ENCODE peak calls at places on chromosomes 4 and X, in five cellular contexts. One of them, this sample, is unnamed.

GRCh38 chr4:51885371-51885770 is 42.4 kb downstream of the DCUN1D4 start:
- DNase-seq in A549: peak; percentile 13
- DNase-seq in aorta: no peak
- DNase-seq in substantia nigra: no peak
- DNase-seq in CD4-positive, alpha-beta T cell: no peak
- DNase-seq in this sample: no peak

GRCh38 chrX:24294619-24295018 is 19.2 kb downstream of the SUPT20HL2 start:
- DNase-seq in aorta: peak; percentile 53
- DNase-seq in A549: no peak
- DNase-seq in substantia nigra: no peak
- DNase-seq in CD4-positive, alpha-beta T cell: no peak
- DNase-seq in this sample: no peak

GRCh38 chr4:11715753-11716521 is 287.2 kb upstream of the HS3ST1 start:
- DNase-seq in A549: no peak
- DNase-seq in aorta: no peak
- DNase-seq in substantia nigra: no peak
- DNase-seq in CD4-positive, alpha-beta T cell: no peak
- DNase-seq in this sample: no peak

GRCh38 chr4:122450847-122451246 is 5.7 kb downstream of the IL2 start:
- DNase-seq in aorta: no peak
- DNase-seq in CD4-positive, alpha-beta T cell: no peak
- DNase-seq in substantia nigra: no peak
- DNase-seq in A549: peak; percentile 0
- DNase-seq in this sample: no peak

GRCh38 chrX:21883258-21883657 is 27.5 kb downstream of the YY2 start:
- DNase-seq in CD4-positive, alpha-beta T cell: no peak
- DNase-seq in aorta: peak; percentile 74
- DNase-seq in A549: no peak
- DNase-seq in substantia nigra: no peak
- DNase-seq in this sample: peak; percentile 20

GRCh38 chr4:6343950-6344408 is 74.3 kb downstream of the WFS1 start:
- DNase-seq in aorta: peak; percentile 29
- DNase-seq in A549: peak; percentile 85
- DNase-seq in substantia nigra: no peak
- DNase-seq in CD4-positive, alpha-beta T cell: no peak
- DNase-seq in this sample: peak; percentile 54

GRCh38 chrX:109952985-109953905 is 49.7 kb upstream of the TMEM164 start:
- DNase-seq in A549: no peak
- DNase-seq in CD4-positive, alpha-beta T cell: no peak
- DNase-seq in aorta: no peak
- DNase-seq in substantia nigra: no peak
- DNase-seq in this sample: no peak

GRCh38 chrX:139973290-139973689 is 8.0 kb upstream of the CXorf66 start:
- DNase-seq in substantia nigra: no peak
- DNase-seq in A549: no peak
- DNase-seq in CD4-positive, alpha-beta T cell: no peak
- DNase-seq in aorta: no peak
- DNase-seq in this sample: no peak

GRCh38 chrX:72714471-72714916 is 388 bp upstream of the PHKA1 start:
- DNase-seq in CD4-positive, alpha-beta T cell: no peak
- DNase-seq in A549: peak; percentile 41
- DNase-seq in substantia nigra: peak; percentile 30
- DNase-seq in aorta: peak; percentile 83
- DNase-seq in this sample: peak; percentile 79

GRCh38 chr4:13298655-13299054 is 185.5 kb downstream of the RAB28 start:
- DNase-seq in substantia nigra: no peak
- DNase-seq in CD4-positive, alpha-beta T cell: no peak
- DNase-seq in A549: no peak
- DNase-seq in aorta: no peak
- DNase-seq in this sample: no peak

GRCh38 chr4:3346146-3346545 is 53.3 kb downstream of the RGS12 start:
- DNase-seq in CD4-positive, alpha-beta T cell: no peak
- DNase-seq in A549: peak; percentile 63
- DNase-seq in aorta: no peak
- DNase-seq in substantia nigra: no peak
- DNase-seq in this sample: peak; percentile 56

GRCh38 chr4:87844476-87844875 is 11.7 kb downstream of the MEPE start:
- DNase-seq in substantia nigra: no peak
- DNase-seq in CD4-positive, alpha-beta T cell: no peak
- DNase-seq in aorta: no peak
- DNase-seq in A549: no peak
- DNase-seq in this sample: no peak

GRCh38 chrX:28278236-28278635 is 297.0 kb upstream of the DCAF8L1 start:
- DNase-seq in A549: no peak
- DNase-seq in substantia nigra: no peak
- DNase-seq in aorta: no peak
- DNase-seq in CD4-positive, alpha-beta T cell: no peak
- DNase-seq in this sample: no peak

GRCh38 chr4:103012085-103012484 is 7.4 kb downstream of the SLC9B1 start:
- DNase-seq in A549: no peak
- DNase-seq in substantia nigra: no peak
- DNase-seq in CD4-positive, alpha-beta T cell: no peak
- DNase-seq in aorta: no peak
- DNase-seq in this sample: no peak

GRCh38 chrX:68874076-68874475 is 45.3 kb downstream of the EFNB1 start:
- DNase-seq in aorta: no peak
- DNase-seq in A549: no peak
- DNase-seq in CD4-positive, alpha-beta T cell: no peak
- DNase-seq in substantia nigra: no peak
- DNase-seq in this sample: no peak

GRCh38 chr4:105971032-105971431 is 75.8 kb downstream of the NPNT start:
- DNase-seq in substantia nigra: no peak
- DNase-seq in A549: no peak
- DNase-seq in aorta: no peak
- DNase-seq in CD4-positive, alpha-beta T cell: no peak
- DNase-seq in this sample: no peak

GRCh38 chr4:48431401-48431800 is 51.7 kb upstream of the SLC10A4 start:
- DNase-seq in A549: no peak
- DNase-seq in CD4-positive, alpha-beta T cell: no peak
- DNase-seq in aorta: no peak
- DNase-seq in substantia nigra: no peak
- DNase-seq in this sample: no peak

GRCh38 chr4:109998867-109999303 is 86.2 kb downstream of the EGF start:
- DNase-seq in A549: peak; percentile 37
- DNase-seq in substantia nigra: no peak
- DNase-seq in aorta: no peak
- DNase-seq in CD4-positive, alpha-beta T cell: no peak
- DNase-seq in this sample: no peak

GRCh38 chr4:36414248-36414647 is 132.8 kb downstream of the DTHD1 start:
- DNase-seq in aorta: no peak
- DNase-seq in CD4-positive, alpha-beta T cell: no peak
- DNase-seq in A549: no peak
- DNase-seq in substantia nigra: no peak
- DNase-seq in this sample: no peak

GRCh38 chr4:147286846-147287587 is 193.9 kb upstream of the EDNRA start:
- DNase-seq in aorta: no peak
- DNase-seq in CD4-positive, alpha-beta T cell: no peak
- DNase-seq in A549: no peak
- DNase-seq in substantia nigra: no peak
- DNase-seq in this sample: no peak

GRCh38 chr4:1578301-1578781 is 105.8 kb downstream of the FAM53A start:
- DNase-seq in substantia nigra: no peak
- DNase-seq in A549: no peak
- DNase-seq in aorta: peak; percentile 56
- DNase-seq in CD4-positive, alpha-beta T cell: no peak
- DNase-seq in this sample: peak; percentile 60

GRCh38 chr4:85968945-85969830 is 390.7 kb downstream of the MAPK10 start:
- DNase-seq in substantia nigra: no peak
- DNase-seq in CD4-positive, alpha-beta T cell: no peak
- DNase-seq in A549: peak; percentile 18
- DNase-seq in aorta: no peak
- DNase-seq in this sample: no peak

GRCh38 chr4:150010525-150011126 is 67.6 kb upstream of the DCLK2 start:
- DNase-seq in aorta: no peak
- DNase-seq in substantia nigra: peak; percentile 4
- DNase-seq in CD4-positive, alpha-beta T cell: no peak
- DNase-seq in A549: peak; percentile 31
- DNase-seq in this sample: peak; percentile 27

GRCh38 chrX:120726294-120726693 is 96.4 kb upstream of the C1GALT1C1 start:
- DNase-seq in A549: no peak
- DNase-seq in substantia nigra: no peak
- DNase-seq in CD4-positive, alpha-beta T cell: no peak
- DNase-seq in aorta: no peak
- DNase-seq in this sample: no peak

GRCh38 chr4:128583753-128584712 is 225.5 kb upstream of the JADE1 start:
- DNase-seq in substantia nigra: no peak
- DNase-seq in A549: no peak
- DNase-seq in CD4-positive, alpha-beta T cell: no peak
- DNase-seq in aorta: no peak
- DNase-seq in this sample: peak; percentile 79

GRCh38 chr4:1448589-1449420 is 42.6 kb upstream of the NKX1-1 start:
- DNase-seq in substantia nigra: no peak
- DNase-seq in CD4-positive, alpha-beta T cell: no peak
- DNase-seq in aorta: no peak
- DNase-seq in A549: no peak
- DNase-seq in this sample: no peak

GRCh38 chr4:140028676-140029407 is 125.1 kb downstream of the MAML3 start:
- DNase-seq in A549: no peak
- DNase-seq in CD4-positive, alpha-beta T cell: no peak
- DNase-seq in aorta: no peak
- DNase-seq in substantia nigra: no peak
- DNase-seq in this sample: no peak

GRCh38 chrX:109812236-109812635 is 79.2 kb upstream of the ACSL4 start:
- DNase-seq in aorta: no peak
- DNase-seq in A549: no peak
- DNase-seq in substantia nigra: no peak
- DNase-seq in CD4-positive, alpha-beta T cell: no peak
- DNase-seq in this sample: no peak

GRCh38 chrX:42755820-42756219 is 22.1 kb downstream of the PPP1R2C start:
- DNase-seq in aorta: peak; percentile 60
- DNase-seq in A549: peak; percentile 1
- DNase-seq in substantia nigra: no peak
- DNase-seq in CD4-positive, alpha-beta T cell: no peak
- DNase-seq in this sample: peak; percentile 40

GRCh38 chrX:36198575-36198974 is 279.0 kb downstream of the CFAP47 start:
- DNase-seq in aorta: no peak
- DNase-seq in substantia nigra: no peak
- DNase-seq in CD4-positive, alpha-beta T cell: no peak
- DNase-seq in A549: no peak
- DNase-seq in this sample: no peak
- H3K27ac ChIP-seq in aorta: no peak overlapping the region
- H3K27ac ChIP-seq in substantia nigra: no peak overlapping the region
- H3K27ac ChIP-seq in CD4-positive, alpha-beta T cell: no peak overlapping the region
- H3K27ac ChIP-seq in A549: no peak overlapping the region
- H3K27ac ChIP-seq in this sample: no peak overlapping the region

GRCh38 chrX:50812995-50813842 is 775 bp downstream of the SHROOM4 start:
- DNase-seq in A549: peak; percentile 9
- DNase-seq in aorta: peak; percentile 57
- DNase-seq in substantia nigra: no peak
- DNase-seq in CD4-positive, alpha-beta T cell: no peak
- DNase-seq in this sample: peak; percentile 78
- H3K27ac ChIP-seq in A549: no peak overlapping the region
- H3K27ac ChIP-seq in aorta: peak overlapping the region; percentile 0
- H3K27ac ChIP-seq in substantia nigra: peak overlapping the region; percentile 89
- H3K27ac ChIP-seq in CD4-positive, alpha-beta T cell: no peak overlapping the region
- H3K27ac ChIP-seq in this sample: no peak overlapping the region

GRCh38 chr4:113383111-113383785 is 333.8 kb downstream of the ANK2 start:
- DNase-seq in A549: no peak
- DNase-seq in aorta: no peak
- DNase-seq in substantia nigra: no peak
- DNase-seq in CD4-positive, alpha-beta T cell: no peak
- DNase-seq in this sample: no peak
- H3K27ac ChIP-seq in A549: no peak overlapping the region
- H3K27ac ChIP-seq in aorta: no peak overlapping the region
- H3K27ac ChIP-seq in substantia nigra: no peak overlapping the region
- H3K27ac ChIP-seq in CD4-positive, alpha-beta T cell: no peak overlapping the region
- H3K27ac ChIP-seq in this sample: peak overlapping the region; percentile 59

DNA sequence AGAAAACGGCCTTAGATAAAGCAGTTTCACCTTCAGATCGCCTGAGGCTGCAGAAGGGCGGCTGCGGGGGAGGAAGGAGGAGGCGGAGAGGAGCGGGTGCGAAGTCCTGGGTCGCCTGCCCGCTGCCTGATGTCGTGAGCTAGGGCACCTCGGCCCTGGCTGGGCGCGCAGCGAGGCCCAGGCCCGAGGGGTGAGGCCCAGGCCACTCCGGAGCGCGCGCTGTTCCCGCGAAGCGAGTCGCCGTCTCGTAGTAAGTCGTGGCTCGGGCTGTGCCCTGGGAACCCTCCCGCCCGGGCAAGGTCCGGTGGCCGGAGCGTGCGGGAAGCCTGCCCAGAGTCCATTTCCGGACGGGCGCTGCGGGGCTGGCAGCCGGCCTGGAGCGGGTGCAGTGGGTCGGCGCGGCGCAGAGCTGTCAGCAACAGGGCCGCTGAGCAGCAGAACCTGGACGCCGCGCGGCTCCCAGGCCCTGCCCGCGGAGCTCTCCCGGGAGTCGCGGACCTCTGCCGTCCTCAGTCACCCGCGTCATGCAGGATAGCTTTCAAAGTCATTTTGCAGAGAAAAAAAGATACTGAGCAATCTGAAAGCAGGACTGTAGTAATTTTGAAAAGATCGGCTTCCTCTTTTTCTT is 18.7 kb downstream of the TRIM2 start:
- DNase-seq in A549: no peak
- DNase-seq in aorta: peak; percentile 73
- DNase-seq in CD4-positive, alpha-beta T cell: peak; percentile 43
- DNase-seq in substantia nigra: peak; percentile 55
- DNase-seq in this sample: peak; percentile 55
- H3K27ac ChIP-seq in A549: no peak overlapping the region
- H3K27ac ChIP-seq in aorta: peak overlapping the region; percentile 52
- H3K27ac ChIP-seq in CD4-positive, alpha-beta T cell: no peak overlapping the region
- H3K27ac ChIP-seq in substantia nigra: peak overlapping the region; percentile 86
- H3K27ac ChIP-seq in this sample: peak overlapping the region; percentile 93

GRCh38 chr4:53963336-53963735 is 101.1 kb downstream of the CHIC2 start:
- DNase-seq in aorta: no peak
- DNase-seq in substantia nigra: no peak
- DNase-seq in A549: no peak
- DNase-seq in CD4-positive, alpha-beta T cell: no peak
- DNase-seq in this sample: no peak
- H3K27ac ChIP-seq in aorta: no peak overlapping the region
- H3K27ac ChIP-seq in substantia nigra: no peak overlapping the region
- H3K27ac ChIP-seq in A549: no peak overlapping the region
- H3K27ac ChIP-seq in CD4-positive, alpha-beta T cell: no peak overlapping the region
- H3K27ac ChIP-seq in this sample: no peak overlapping the region

GRCh38 chrX:7120578-7121219 is 26.8 kb upstream of the STS start:
- DNase-seq in CD4-positive, alpha-beta T cell: no peak
- DNase-seq in A549: no peak
- DNase-seq in substantia nigra: no peak
- DNase-seq in aorta: no peak
- DNase-seq in this sample: no peak
- H3K27ac ChIP-seq in CD4-positive, alpha-beta T cell: no peak overlapping the region
- H3K27ac ChIP-seq in A549: no peak overlapping the region
- H3K27ac ChIP-seq in substantia nigra: no peak overlapping the region
- H3K27ac ChIP-seq in aorta: no peak overlapping the region
- H3K27ac ChIP-seq in this sample: no peak overlapping the region

DNA sequence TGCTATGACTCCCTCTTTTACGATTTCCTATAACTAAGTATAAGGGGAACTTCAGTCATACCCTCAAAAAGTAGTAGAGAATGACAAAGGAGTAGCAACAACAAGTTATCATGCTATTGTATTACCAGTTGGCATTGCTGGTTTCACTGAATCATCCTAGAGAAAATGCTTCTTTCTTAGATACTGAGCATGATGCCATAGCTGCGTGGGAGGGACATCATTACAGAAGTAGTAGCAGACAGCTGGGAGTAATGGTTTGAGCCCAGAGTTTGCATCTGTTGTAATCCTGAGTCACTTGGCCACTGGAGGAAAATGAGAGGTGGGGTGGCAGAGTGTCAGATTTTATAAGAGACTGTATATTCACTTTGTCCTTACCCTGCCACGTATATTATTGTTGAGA is 38.6 kb downstream of the MTMR1 start:
- DNase-seq in CD4-positive, alpha-beta T cell: no peak
- DNase-seq in A549: no peak
- DNase-seq in substantia nigra: no peak
- DNase-seq in aorta: no peak
- DNase-seq in this sample: no peak
- H3K27ac ChIP-seq in CD4-positive, alpha-beta T cell: no peak overlapping the region
- H3K27ac ChIP-seq in A549: no peak overlapping the region
- H3K27ac ChIP-seq in substantia nigra: no peak overlapping the region
- H3K27ac ChIP-seq in aorta: no peak overlapping the region
- H3K27ac ChIP-seq in this sample: no peak overlapping the region